ENCODE peak calls at places on chromosomes 12 and 14, in eight cellular contexts. B is GM06990, O is spleen, A is cardiac fibroblast, L is IMR-90, H is adrenal gland, P is tibial artery, C is heart right ventricle. K is an unnamed sample.
A peak's percentile ranks its signal among the peaks of the same experiment; 100 is the strongest.

GRCh38 chr12:131066886-131067490 is 113.3 kb downstream of the ADGRD1 start:
- DNase-seq in B (no peak), O (peak; percentile 50), A (no peak), L (no peak), H (peak; percentile 17), P (peak; percentile 54), C (peak; percentile 12), K (no peak)

GRCh38 chr12:105706321-105706972 is 376.0 kb downstream of the C12orf75 start:
- DNase-seq in B (no peak), O (no peak), A (peak; percentile 68), L (peak; percentile 70), H (peak; percentile 40), P (peak; percentile 77), C (peak; percentile 19), K (no peak)

GRCh38 chr14:73462078-73462715 is 3.9 kb upstream of the NUMB start:
- DNase-seq in B (no peak), O (no peak), A (peak; percentile 51), L (peak; percentile 43), H (peak; percentile 70), P (no peak), C (peak; percentile 39), K (no peak)

GRCh38 chr12:42905419-42905705 is 315.8 kb upstream of the PRICKLE1 start:
- DNase-seq in B (no peak), O (no peak), A (no peak), L (no peak), H (no peak), P (no peak), C (no peak), K (no peak)

GRCh38 chr14:54002653-54003052 is 46.0 kb upstream of the BMP4 start:
- DNase-seq in B (no peak), O (no peak), A (peak; percentile 47), L (peak; percentile 74), H (no peak), P (no peak), C (no peak), K (no peak)

GRCh38 chr14:56172074-56172473 is 53.9 kb downstream of the PELI2 start:
- DNase-seq in B (no peak), O (no peak), A (no peak), L (no peak), H (no peak), P (no peak), C (no peak), K (no peak)

GRCh38 chr12:52132754-52133161 is 53.3 kb downstream of the SMIM41 start:
- DNase-seq in B (no peak), O (peak; percentile 20), A (no peak), L (no peak), H (no peak), P (peak; percentile 40), C (no peak), K (no peak)

GRCh38 chr12:24574538-24574937 is 374.4 kb downstream of the BCAT1 start:
- DNase-seq in B (no peak), O (no peak), A (no peak), L (no peak), H (no peak), P (no peak), C (no peak), K (no peak)

GRCh38 chr12:113348849-113349536 is 9.4 kb upstream of the PLBD2 start:
- DNase-seq in B (no peak), O (no peak), A (no peak), L (no peak), H (peak; percentile 50), P (no peak), C (no peak), K (no peak)

GRCh38 chr12:111598637-111599458 is at the start of gene ATXN2:
- DNase-seq in B (peak; percentile 45), O (peak; percentile 92), A (no peak), L (no peak), H (peak; percentile 65), P (peak; percentile 77), C (peak; percentile 73), K (peak; percentile 96)

GRCh38 chr12:133057446-133057845 is 20.1 kb downstream of the ZNF84 start:
- DNase-seq in B (no peak), O (no peak), A (peak; percentile 26), L (peak; percentile 2), H (no peak), P (no peak), C (no peak), K (no peak)

GRCh38 chr12:120220838-120221575 is 20.1 kb upstream of the RPLP0 start:
- DNase-seq in B (no peak), O (no peak), A (no peak), L (no peak), H (no peak), P (no peak), C (no peak), K (no peak)

GRCh38 chr12:133227281-133227852 is 8.3 kb downstream of the ANHX start:
- DNase-seq in B (no peak), O (no peak), A (no peak), L (no peak), H (no peak), P (peak; percentile 51), C (no peak), K (peak; percentile 2)

GRCh38 chr12:81077686-81078441 is at the start of gene ACSS3:
- DNase-seq in B (no peak), O (no peak), A (peak; percentile 32), L (no peak), H (peak; percentile 69), P (peak; percentile 71), C (peak; percentile 65), K (no peak)

GRCh38 chr14:38931969-38932652 is 170.9 kb downstream of the SEC23A start:
- DNase-seq in B (no peak), O (no peak), A (no peak), L (no peak), H (no peak), P (no peak), C (no peak), K (no peak)

GRCh38 chr12:104280703-104281458 is 22.7 kb upstream of the EID3 start:
- DNase-seq in B (no peak), O (no peak), A (peak; percentile 94), L (peak; percentile 97), H (peak; percentile 69), P (no peak), C (no peak), K (no peak)

GRCh38 chr12:30806989-30807694 is 52.4 kb upstream of the CAPRIN2 start:
- DNase-seq in B (no peak), O (no peak), A (peak; percentile 88), L (peak; percentile 76), H (peak; percentile 62), P (no peak), C (no peak), K (peak; percentile 53)

GRCh38 chr12:12734054-12734453 is 16.9 kb downstream of the CDKN1B start:
- DNase-seq in B (no peak), O (no peak), A (no peak), L (peak; percentile 66), H (no peak), P (no peak), C (no peak), K (no peak)

GRCh38 chr12:12734561-12735071 is 17.4 kb downstream of the CDKN1B start:
- DNase-seq in B (no peak), O (no peak), A (peak; percentile 39), L (peak; percentile 75), H (no peak), P (no peak), C (no peak), K (no peak)

GRCh38 chr12:12733118-12733517 is 15.9 kb downstream of the CDKN1B start:
- DNase-seq in B (no peak), O (no peak), A (no peak), L (no peak), H (no peak), P (no peak), C (no peak), K (no peak)

GRCh38 chr12:12735301-12735700 is 18.1 kb downstream of the CDKN1B start:
- DNase-seq in B (no peak), O (no peak), A (peak; percentile 48), L (no peak), H (no peak), P (no peak), C (no peak), K (no peak)

GRCh38 chr12:12736759-12737676 is 19.9 kb downstream of the CDKN1B start:
- DNase-seq in B (peak; percentile 58), O (no peak), A (peak; percentile 86), L (peak; percentile 85), H (peak; percentile 43), P (no peak), C (no peak), K (peak; percentile 63)
- TF ChIP-seq CTCF in B (peak; percentile 57), O (peak; percentile 76), A (peak; percentile 52), L (peak; percentile 68), H (peak; percentile 60), P (peak; percentile 62), C (peak; percentile 76), K (no peak)

GRCh38 chr14:64465856-64466554 is 706 bp downstream of the AKAP5 start:
- DNase-seq in B (no peak), O (no peak), A (peak; percentile 27), L (peak; percentile 61), H (peak; percentile 37), P (no peak), C (no peak), K (no peak)
- TF ChIP-seq CTCF in B (no peak), O (no peak), A (peak; percentile 21), L (peak; percentile 40), H (peak; percentile 44), P (peak; percentile 19), C (peak; percentile 12), K (no peak)

GRCh38 chr12:126819554-126819953 is 1447.4 kb upstream of the TMEM132C start:
- DNase-seq in B (no peak), O (no peak), A (no peak), L (no peak), H (no peak), P (no peak), C (no peak), K (no peak)
- TF ChIP-seq CTCF in B (no peak), O (no peak), A (no peak), L (no peak), H (no peak), P (no peak), C (no peak), K (no peak)

GRCh38 chr14:61474021-61474420 is 152.6 kb downstream of the PRKCH start:
- DNase-seq in B (no peak), O (no peak), A (no peak), L (no peak), H (no peak), P (no peak), C (no peak), K (no peak)
- TF ChIP-seq CTCF in B (no peak), O (no peak), A (no peak), L (no peak), H (no peak), P (no peak), C (no peak), K (no peak)